ENCODE peak calls at places on chromosomes 11 and 22, in four cellular contexts. One of them, this sample, is unnamed.

GRCh38 chr11:80822248-80822647 is 1381.4 kb upstream of the TENM4 start:
- DNase-seq in IMR-90: no peak
- DNase-seq in epithelial cell of proximal tubule: no peak
- DNase-seq in fibroblast of the aortic adventitia: no peak
- DNase-seq in this sample: no peak

GRCh38 chr11:2271077-2271326 is 614 bp upstream of the ASCL2 start:
- DNase-seq in IMR-90: no peak
- DNase-seq in fibroblast of the aortic adventitia: no peak
- DNase-seq in epithelial cell of proximal tubule: no peak
- DNase-seq in this sample: no peak

GRCh38 chr11:31805037-31805628 is 6.0 kb downstream of the PAX6 start:
- DNase-seq in epithelial cell of proximal tubule: no peak
- DNase-seq in fibroblast of the aortic adventitia: no peak
- DNase-seq in IMR-90: no peak
- DNase-seq in this sample: no peak

GRCh38 chr11:75161506-75161905 is 10.6 kb downstream of the SLCO2B1 start:
- DNase-seq in epithelial cell of proximal tubule: no peak
- DNase-seq in fibroblast of the aortic adventitia: no peak
- DNase-seq in IMR-90: no peak
- DNase-seq in this sample: peak; percentile 52

GRCh38 chr22:31489632-31490495 is at the start of gene EIF4ENIF1:
- DNase-seq in IMR-90: peak; percentile 78
- DNase-seq in fibroblast of the aortic adventitia: peak; percentile 79
- DNase-seq in epithelial cell of proximal tubule: no peak
- DNase-seq in this sample: peak; percentile 85

GRCh38 chr11:121416909-121417567 is 35.1 kb upstream of the SORL1 start:
- DNase-seq in fibroblast of the aortic adventitia: peak; percentile 94
- DNase-seq in epithelial cell of proximal tubule: peak; percentile 55
- DNase-seq in IMR-90: peak; percentile 48
- DNase-seq in this sample: peak; percentile 94

GRCh38 chr11:12168114-12168513 is 57.7 kb downstream of the MICAL2 start:
- DNase-seq in IMR-90: no peak
- DNase-seq in fibroblast of the aortic adventitia: no peak
- DNase-seq in epithelial cell of proximal tubule: no peak
- DNase-seq in this sample: no peak

GRCh38 chr11:131467645-131468270 is 97.3 kb downstream of the NTM start:
- DNase-seq in IMR-90: no peak
- DNase-seq in epithelial cell of proximal tubule: no peak
- DNase-seq in fibroblast of the aortic adventitia: no peak
- DNase-seq in this sample: no peak

GRCh38 chr11:18203723-18204122 is 31.1 kb downstream of the MRGPRX4 start:
- DNase-seq in fibroblast of the aortic adventitia: peak; percentile 9
- DNase-seq in epithelial cell of proximal tubule: no peak
- DNase-seq in IMR-90: peak; percentile 14
- DNase-seq in this sample: peak; percentile 16

GRCh38 chr11:70755410-70756158 is 357.3 kb downstream of the CTTN start:
- DNase-seq in fibroblast of the aortic adventitia: peak; percentile 51
- DNase-seq in IMR-90: peak; percentile 46
- DNase-seq in epithelial cell of proximal tubule: peak; percentile 12
- DNase-seq in this sample: peak; percentile 61

GRCh38 chr11:36540998-36541397 is 26.8 kb upstream of the RAG1 start:
- DNase-seq in epithelial cell of proximal tubule: peak; percentile 19
- DNase-seq in fibroblast of the aortic adventitia: peak; percentile 25
- DNase-seq in IMR-90: peak; percentile 45
- DNase-seq in this sample: peak; percentile 69

GRCh38 chr11:93392862-93393261 is 62.3 kb downstream of the DEUP1 start:
- DNase-seq in epithelial cell of proximal tubule: no peak
- DNase-seq in fibroblast of the aortic adventitia: no peak
- DNase-seq in IMR-90: no peak
- DNase-seq in this sample: no peak

GRCh38 chr11:63916837-63917684 is at the start of gene RCOR2:
- DNase-seq in epithelial cell of proximal tubule: no peak
- DNase-seq in IMR-90: peak; percentile 80
- DNase-seq in fibroblast of the aortic adventitia: peak; percentile 82
- DNase-seq in this sample: peak; percentile 89

GRCh38 chr22:20166703-20167102 is 15.8 kb upstream of the CCDC188 start:
- DNase-seq in IMR-90: no peak
- DNase-seq in fibroblast of the aortic adventitia: no peak
- DNase-seq in epithelial cell of proximal tubule: no peak
- DNase-seq in this sample: no peak

GRCh38 chr11:95359756-95360155 is 128.8 kb upstream of the SESN3 start:
- DNase-seq in fibroblast of the aortic adventitia: no peak
- DNase-seq in epithelial cell of proximal tubule: no peak
- DNase-seq in IMR-90: no peak
- DNase-seq in this sample: no peak

GRCh38 chr11:105092255-105093239 is 47.0 kb downstream of the CARD18 start:
- DNase-seq in fibroblast of the aortic adventitia: peak; percentile 32
- DNase-seq in epithelial cell of proximal tubule: no peak
- DNase-seq in IMR-90: peak; percentile 20
- DNase-seq in this sample: no peak

GRCh38 chr22:24083361-24083760 is 72.3 kb downstream of the CABIN1 start:
- DNase-seq in fibroblast of the aortic adventitia: no peak
- DNase-seq in IMR-90: no peak
- DNase-seq in epithelial cell of proximal tubule: no peak
- DNase-seq in this sample: no peak

GRCh38 chr11:56698795-56699194 is at the start of gene OR9G1:
- DNase-seq in fibroblast of the aortic adventitia: no peak
- DNase-seq in IMR-90: no peak
- DNase-seq in epithelial cell of proximal tubule: no peak
- DNase-seq in this sample: no peak

GRCh38 chr11:56700919-56701485 is 2.1 kb downstream of the OR9G1 start:
- DNase-seq in fibroblast of the aortic adventitia: no peak
- DNase-seq in epithelial cell of proximal tubule: no peak
- DNase-seq in IMR-90: no peak
- DNase-seq in this sample: no peak

GRCh38 chr11:56705784-56706396 is 7.0 kb downstream of the OR9G1 start:
- DNase-seq in IMR-90: no peak
- DNase-seq in epithelial cell of proximal tubule: peak; percentile 16
- DNase-seq in fibroblast of the aortic adventitia: no peak
- DNase-seq in this sample: no peak

GRCh38 chr11:56700242-56700918 is 1.5 kb downstream of the OR9G1 start:
- DNase-seq in IMR-90: no peak
- DNase-seq in fibroblast of the aortic adventitia: no peak
- DNase-seq in epithelial cell of proximal tubule: no peak
- DNase-seq in this sample: no peak
- H3K4me3 ChIP-seq in IMR-90: no peak overlapping the region
- H3K4me3 ChIP-seq in fibroblast of the aortic adventitia: no peak overlapping the region
- H3K4me3 ChIP-seq in epithelial cell of proximal tubule: no peak overlapping the region
- H3K4me3 ChIP-seq in this sample: no peak overlapping the region

GRCh38 chr22:37283393-37283937 is 1.2 kb downstream of the CYTH4 start:
- DNase-seq in fibroblast of the aortic adventitia: no peak
- DNase-seq in epithelial cell of proximal tubule: no peak
- DNase-seq in IMR-90: no peak
- DNase-seq in this sample: no peak
- TF ChIP-seq CTCF in fibroblast of the aortic adventitia: peak; percentile 56
- TF ChIP-seq CTCF in epithelial cell of proximal tubule: no peak
- TF ChIP-seq CTCF in IMR-90: peak; percentile 38
- TF ChIP-seq CTCF in this sample: peak; percentile 43

DNA sequence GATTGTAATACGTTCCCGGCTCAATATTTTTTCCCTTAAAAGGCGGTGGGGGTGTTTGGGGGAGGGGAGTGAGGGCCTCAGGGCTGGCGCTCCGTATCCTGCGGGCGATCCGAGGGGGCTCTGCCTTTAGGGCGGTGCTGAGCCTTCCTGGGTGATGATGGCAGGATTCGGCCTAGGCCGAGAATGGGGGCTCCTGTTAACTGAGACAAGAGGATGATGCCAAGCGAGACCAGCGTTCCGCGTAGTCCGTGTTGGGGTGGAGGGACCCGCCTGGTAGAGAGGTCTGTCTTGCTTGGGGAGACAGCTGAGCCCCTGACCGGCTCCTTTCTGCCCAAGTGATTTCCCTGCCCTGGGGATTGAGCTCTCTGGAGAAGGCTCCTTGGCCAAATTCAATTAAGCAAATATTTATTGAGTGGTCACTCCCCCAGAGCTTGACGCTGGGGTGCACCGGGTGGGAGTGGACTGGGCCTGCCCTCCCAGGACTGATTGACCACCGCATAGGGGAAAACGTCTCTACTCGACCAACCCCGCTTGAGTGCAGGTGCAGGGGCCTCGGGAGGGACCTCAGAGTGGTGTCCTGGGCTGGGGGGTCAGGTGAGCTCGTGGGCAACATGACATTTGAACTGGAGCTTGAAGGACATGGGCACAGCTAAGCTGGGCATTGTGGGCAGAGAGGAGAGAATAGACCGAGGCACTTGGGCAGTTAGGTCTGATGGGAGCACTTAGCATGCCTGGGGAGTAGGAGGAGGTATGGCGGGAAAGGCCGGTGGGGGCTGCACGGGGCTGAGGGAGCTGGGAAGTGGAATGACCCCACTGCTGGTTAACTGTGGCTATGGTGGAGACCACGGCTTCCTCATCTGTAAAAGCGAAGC is 1.1 kb downstream of the GNAZ start:
- DNase-seq in IMR-90: no peak
- DNase-seq in fibroblast of the aortic adventitia: no peak
- DNase-seq in epithelial cell of proximal tubule: no peak
- DNase-seq in this sample: no peak
- H3K4me3 ChIP-seq in IMR-90: no peak overlapping the region
- H3K4me3 ChIP-seq in fibroblast of the aortic adventitia: no peak overlapping the region
- H3K4me3 ChIP-seq in epithelial cell of proximal tubule: no peak overlapping the region
- H3K4me3 ChIP-seq in this sample: no peak overlapping the region

GRCh38 chr11:92225206-92225562 is 566 bp downstream of the FAT3 start:
- DNase-seq in epithelial cell of proximal tubule: no peak
- DNase-seq in IMR-90: no peak
- DNase-seq in fibroblast of the aortic adventitia: no peak
- DNase-seq in this sample: peak; percentile 8

GRCh38 chr11:92226331-92227232 is 2.0 kb downstream of the FAT3 start:
- DNase-seq in fibroblast of the aortic adventitia: no peak
- DNase-seq in epithelial cell of proximal tubule: no peak
- DNase-seq in IMR-90: no peak
- DNase-seq in this sample: no peak

GRCh38 chr11:92225563-92226308 is 1.1 kb downstream of the FAT3 start:
- DNase-seq in fibroblast of the aortic adventitia: no peak
- DNase-seq in IMR-90: no peak
- DNase-seq in epithelial cell of proximal tubule: no peak
- DNase-seq in this sample: no peak

GRCh38 chr11:92222701-92223100 is 1.9 kb upstream of the FAT3 start:
- DNase-seq in fibroblast of the aortic adventitia: no peak
- DNase-seq in epithelial cell of proximal tubule: no peak
- DNase-seq in IMR-90: no peak
- DNase-seq in this sample: no peak

GRCh38 chr11:92224394-92225205 is at the start of gene FAT3:
- DNase-seq in IMR-90: peak; percentile 41
- DNase-seq in fibroblast of the aortic adventitia: no peak
- DNase-seq in epithelial cell of proximal tubule: no peak
- DNase-seq in this sample: peak; percentile 39
- TF ChIP-seq CTCF in IMR-90: no peak
- TF ChIP-seq CTCF in fibroblast of the aortic adventitia: no peak
- TF ChIP-seq CTCF in epithelial cell of proximal tubule: no peak
- TF ChIP-seq CTCF in this sample: no peak

GRCh38 chr11:113189909-113190667 is 124.3 kb upstream of the TTC12 start:
- DNase-seq in fibroblast of the aortic adventitia: peak; percentile 85
- DNase-seq in epithelial cell of proximal tubule: no peak
- DNase-seq in IMR-90: no peak
- DNase-seq in this sample: peak; percentile 94
- H3K4me3 ChIP-seq in fibroblast of the aortic adventitia: no peak overlapping the region
- H3K4me3 ChIP-seq in epithelial cell of proximal tubule: no peak overlapping the region
- H3K4me3 ChIP-seq in IMR-90: no peak overlapping the region
- H3K4me3 ChIP-seq in this sample: no peak overlapping the region

This sample was measured in fibroblast of pulmonary artery.